ENCODE peak calls at places on chromosome 20, in six cellular contexts. E, N, O, G, R and Q are unnamed samples.

GRCh38 chr20:49508435-49509199 is 26.1 kb upstream of the KCNB1 start:
- DNase-seq in N (peak; percentile 76), O (peak; percentile 31), R (no peak), G (peak; percentile 77), E (no peak), Q (peak; percentile 72)

GRCh38 chr20:41570552-41570951 is 47.6 kb downstream of the CHD6 start:
- DNase-seq in O (no peak), G (no peak), R (no peak), E (no peak), N (peak; percentile 9), Q (no peak)

GRCh38 chr20:15185913-15186312 is 848.5 kb upstream of the FLRT3 start:
- DNase-seq in G (no peak), N (no peak), R (no peak), O (no peak), E (no peak), Q (no peak)

GRCh38 chr20:61938839-61939690 is 126.6 kb downstream of the TAF4 start:
- DNase-seq in E (peak; percentile 42), O (no peak), R (no peak), N (no peak), G (no peak), Q (no peak)

GRCh38 chr20:53711333-53712211 is 117.9 kb upstream of the ZNF217 start:
- DNase-seq in R (no peak), N (no peak), O (no peak), G (peak; percentile 12), E (no peak), Q (no peak)

GRCh38 chr20:6819599-6819998 is 52.1 kb downstream of the BMP2 start:
- DNase-seq in E (no peak), O (no peak), N (peak; percentile 35), G (no peak), R (no peak), Q (peak; percentile 50)

GRCh38 chr20:6501061-6501460 is 266.4 kb upstream of the BMP2 start:
- DNase-seq in R (peak; percentile 16), O (peak; percentile 97), G (no peak), N (peak; percentile 34), E (no peak), Q (no peak)

GRCh38 chr20:62923669-62924566 is 2.4 kb downstream of the DIDO1 start:
- DNase-seq in O (no peak), E (no peak), R (no peak), N (no peak), G (no peak), Q (no peak)

GRCh38 chr20:49252556-49253350 is 25.1 kb downstream of the ZNFX1 start:
- DNase-seq in O (no peak), R (no peak), E (no peak), N (no peak), G (no peak), Q (no peak)

GRCh38 chr20:64145458-64146300 is 18.6 kb upstream of the MYT1 start:
- DNase-seq in O (no peak), R (no peak), E (peak; percentile 30), G (peak; percentile 24), N (no peak), Q (peak; percentile 21)

GRCh38 chr20:33963756-33964155 is 30.0 kb upstream of the RALY start:
- DNase-seq in G (no peak), R (no peak), E (no peak), N (no peak), O (no peak), Q (no peak)

GRCh38 chr20:19427913-19428800 is 215.7 kb downstream of the SLC24A3 start:
- DNase-seq in R (no peak), E (no peak), N (peak; percentile 39), G (no peak), O (no peak), Q (no peak)

GRCh38 chr20:63332488-63333240 is 28.5 kb downstream of the CHRNA4 start:
- DNase-seq in N (no peak), E (no peak), O (no peak), R (no peak), G (no peak), Q (no peak)

GRCh38 chr20:45268531-45268930 is 14.2 kb upstream of the SLPI start:
- DNase-seq in R (no peak), E (no peak), G (no peak), N (no peak), O (peak; percentile 48), Q (no peak)

GRCh38 chr20:1830240-1830639 is 65.0 kb upstream of the SIRPA start:
- DNase-seq in R (peak; percentile 94), N (peak; percentile 89), E (no peak), G (no peak), O (peak; percentile 98), Q (peak; percentile 45)

GRCh38 chr20:49517509-49518100 is 35.1 kb upstream of the KCNB1 start:
- DNase-seq in E (no peak), R (no peak), G (no peak), N (no peak), O (no peak), Q (no peak)

GRCh38 chr20:61529354-61529753 is 277.3 kb downstream of the CDH4 start:
- DNase-seq in E (no peak), O (peak; percentile 51), N (no peak), G (no peak), R (no peak), Q (no peak)

GRCh38 chr20:14826926-14827325 is 489.5 kb upstream of the FLRT3 start:
- DNase-seq in E (no peak), R (no peak), O (no peak), G (no peak), N (no peak), Q (no peak)

GRCh38 chr20:40769677-40770285 is 80.7 kb upstream of the MAFB start:
- DNase-seq in N (no peak), E (no peak), R (no peak), O (no peak), G (no peak), Q (no peak)

DNA sequence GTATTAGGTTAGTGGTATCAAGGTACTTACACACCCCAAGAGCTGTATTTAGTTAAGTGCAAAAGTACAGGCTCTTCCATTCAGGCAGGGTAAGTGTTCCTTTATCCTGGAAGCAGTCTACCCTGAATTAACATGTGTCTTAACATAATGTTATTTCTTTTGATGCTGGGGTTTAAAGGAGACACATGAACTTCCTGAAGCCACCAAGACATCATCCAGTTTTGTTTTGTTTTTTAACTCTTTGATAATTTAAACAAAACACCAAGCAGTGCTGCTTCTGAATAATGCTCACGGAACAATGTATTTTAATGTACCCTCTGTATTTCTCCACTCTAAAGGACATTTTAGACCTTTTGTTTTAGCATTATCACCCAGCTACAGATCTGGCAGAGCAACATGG is 50.5 kb upstream of the PLCB4 start:
- DNase-seq in O (no peak), R (no peak), E (no peak), N (no peak), G (no peak), Q (no peak)
- H3K4me3 ChIP-seq in O (no peak overlapping the region), R (no peak overlapping the region), E (no peak overlapping the region), N (no peak overlapping the region), G (no peak overlapping the region), Q (no peak overlapping the region)

GRCh38 chr20:9516658-9516987 is 2.2 kb downstream of the LAMP5 start:
- DNase-seq in N (no peak), G (peak; percentile 31), R (no peak), E (no peak), O (no peak), Q (no peak)

GRCh38 chr20:9515211-9515580 is 806 bp downstream of the LAMP5 start:
- DNase-seq in R (no peak), O (no peak), G (no peak), N (no peak), E (no peak), Q (no peak)

GRCh38 chr20:9514072-9514460 is 324 bp upstream of the LAMP5 start:
- DNase-seq in O (no peak), R (no peak), E (no peak), N (no peak), G (peak; percentile 66), Q (no peak)

GRCh38 chr20:9515761-9516657 is 1.6 kb downstream of the LAMP5 start:
- DNase-seq in O (peak; percentile 8), R (no peak), E (peak; percentile 67), G (peak; percentile 73), N (no peak), Q (peak; percentile 59)

GRCh38 chr20:9514461-9515210 is at the start of gene LAMP5:
- DNase-seq in O (peak; percentile 5), G (peak; percentile 90), R (no peak), N (peak; percentile 33), E (peak; percentile 47), Q (peak; percentile 86)
- H3K4me3 ChIP-seq in O (no peak within 1 kb of the TSS), G (peak within 1 kb of the TSS; percentile 65), R (no peak within 1 kb of the TSS), N (no peak within 1 kb of the TSS), E (peak within 1 kb of the TSS; percentile 29), Q (no peak within 1 kb of the TSS)

GRCh38 chr20:46894971-46895905 is 595 bp downstream of the EYA2 start:
- DNase-seq in R (no peak), E (no peak), N (peak; percentile 31), G (peak; percentile 67), O (peak; percentile 41), Q (peak; percentile 32)
- H3K4me3 ChIP-seq in R (peak overlapping the region; percentile 70), E (peak overlapping the region; percentile 44), N (no peak overlapping the region), G (peak overlapping the region; percentile 83), O (peak overlapping the region; percentile 61), Q (peak overlapping the region; percentile 2)

DNA sequence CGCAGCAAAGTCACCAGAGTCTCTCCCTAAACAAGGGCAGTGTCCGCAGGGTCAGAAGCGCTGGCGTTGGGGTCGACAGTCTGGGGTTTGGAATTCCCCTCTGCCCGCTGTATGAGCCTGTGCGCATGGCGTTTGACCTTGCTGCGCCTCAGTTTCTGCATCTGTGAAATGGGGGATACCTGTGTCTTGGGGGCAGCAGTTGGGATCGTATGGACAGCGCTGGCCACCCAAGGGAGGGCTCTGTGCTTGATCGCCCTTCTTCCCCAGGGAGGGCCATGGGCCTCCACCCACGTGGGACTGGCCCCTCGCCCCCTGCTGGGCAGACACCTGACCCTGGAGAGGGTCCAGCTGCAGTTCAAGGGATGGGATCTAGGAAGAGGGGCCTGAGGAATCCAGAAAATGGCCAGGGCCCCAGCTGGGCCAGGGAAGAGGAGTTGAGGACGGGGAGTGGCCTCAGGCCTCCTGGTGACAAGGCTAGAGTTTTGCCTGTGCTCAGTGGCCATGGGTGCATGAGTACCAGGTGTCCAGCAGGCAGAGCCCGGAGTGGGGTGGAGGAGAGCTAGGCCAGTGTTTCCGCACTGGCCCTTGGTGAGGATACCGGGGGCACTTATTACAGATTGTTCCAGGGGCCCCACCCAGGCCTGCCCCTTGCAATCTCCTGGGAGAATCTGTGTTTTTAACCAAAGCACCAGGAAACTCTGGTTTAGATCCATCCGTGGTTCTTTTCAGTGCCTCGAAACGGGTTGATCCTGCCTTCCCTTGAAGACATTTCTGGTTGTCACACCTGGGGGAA is 26.3 kb upstream of the PHACTR3 start:
- DNase-seq in N (no peak), R (no peak), O (no peak), G (no peak), E (no peak), Q (no peak)
- H3K4me3 ChIP-seq in N (no peak overlapping the region), R (no peak overlapping the region), O (no peak overlapping the region), G (peak overlapping the region; percentile 51), E (peak overlapping the region; percentile 37), Q (no peak overlapping the region)